ENCODE peak calls at places on chromosomes 13 and 19, in six cellular contexts. H is EL; C is activated CD4-positive, alpha-beta T cell treated with anti-CD3 and anti-CD28 coated beads for 1 hour; S is DMS 273 treated with DMSO at 0.1 percent for 48 hours; L is activated T-cell treated with anti-CD3 and anti-CD28 coated beads for 24 hours; D is NCI-H1092. F is an unnamed sample.

GRCh38 chr19:41792513-41793413 is 3.6 kb upstream of the CEACAM3 start:
- DNase-seq in H (peak; percentile 32), C (peak; percentile 13), S (no peak), L (peak; percentile 35), D (no peak), F (peak; percentile 19)

GRCh38 chr13:32669030-32669646 is 82.9 kb downstream of the PDS5B start:
- DNase-seq in H (peak; percentile 47), C (no peak), S (no peak), L (no peak), D (peak; percentile 13), F (no peak)

GRCh38 chr13:79237981-79238380 is 168.1 kb downstream of the RBM26 start:
- DNase-seq in H (no peak), C (no peak), S (no peak), L (no peak), D (no peak), F (no peak)

GRCh38 chr13:112574476-112575294 is 13.3 kb downstream of the TUBGCP3 start:
- DNase-seq in H (no peak), C (no peak), S (no peak), L (no peak), D (no peak), F (no peak)

GRCh38 chr13:36919206-36919832 is 719 bp downstream of the SMAD9 start:
- DNase-seq in H (peak; percentile 44), C (no peak), S (peak; percentile 52), L (no peak), D (peak; percentile 57), F (no peak)

GRCh38 chr19:5697890-5698634 is 8.0 kb downstream of the RPL36 start:
- DNase-seq in H (no peak), C (no peak), S (no peak), L (no peak), D (no peak), F (no peak)

GRCh38 chr13:106242554-106242953 is 292.9 kb downstream of the EFNB2 start:
- DNase-seq in H (no peak), C (no peak), S (no peak), L (no peak), D (no peak), F (no peak)

GRCh38 chr13:40539954-40540706 is 126.3 kb downstream of the FOXO1 start:
- DNase-seq in H (peak; percentile 90), C (no peak), S (no peak), L (no peak), D (no peak), F (no peak)

GRCh38 chr13:59236979-59237378 is 926.7 kb downstream of the DIAPH3 start:
- DNase-seq in H (no peak), C (no peak), S (no peak), L (no peak), D (no peak), F (no peak)

GRCh38 chr13:35485451-35485850 is 9.0 kb upstream of the MAB21L1 start:
- DNase-seq in H (no peak), C (no peak), S (peak; percentile 16), L (no peak), D (no peak), F (no peak)